ENCODE peak calls at places on chromosomes 6 and 20, in eight cellular contexts. One of them, this sample, is unnamed.

GRCh38 chr6:128327890-128328289 is 192.5 kb downstream of the PTPRK start:
- DNase-seq in A549: peak
- DNase-seq in astrocyte of the spinal cord: no peak
- DNase-seq in SK-N-SH: peak
- DNase-seq in brain microvascular endothelial cell: no peak
- DNase-seq in cardiac muscle cell: peak
- DNase-seq in PC-3: peak
- DNase-seq in mucosa of descending colon: no peak
- DNase-seq in this sample: peak

GRCh38 chr20:37390891-37391525 is 45.1 kb downstream of the SRC start:
- DNase-seq in brain microvascular endothelial cell: no peak
- DNase-seq in PC-3: no peak
- DNase-seq in SK-N-SH: peak
- DNase-seq in A549: peak
- DNase-seq in mucosa of descending colon: no peak
- DNase-seq in cardiac muscle cell: no peak
- DNase-seq in astrocyte of the spinal cord: no peak
- DNase-seq in this sample: no peak

GRCh38 chr6:27502508-27503435 is 29.9 kb upstream of the ZNF184 start:
- DNase-seq in A549: peak
- DNase-seq in mucosa of descending colon: peak
- DNase-seq in astrocyte of the spinal cord: peak
- DNase-seq in brain microvascular endothelial cell: peak
- DNase-seq in PC-3: peak
- DNase-seq in cardiac muscle cell: peak
- DNase-seq in SK-N-SH: no peak
- DNase-seq in this sample: peak

GRCh38 chr20:8309638-8310037 is 177.6 kb downstream of the PLCB1 start:
- DNase-seq in astrocyte of the spinal cord: peak
- DNase-seq in brain microvascular endothelial cell: peak
- DNase-seq in SK-N-SH: no peak
- DNase-seq in PC-3: no peak
- DNase-seq in cardiac muscle cell: peak
- DNase-seq in mucosa of descending colon: no peak
- DNase-seq in A549: no peak
- DNase-seq in this sample: peak

GRCh38 chr20:45867129-45867810 is 9.9 kb downstream of the ZSWIM3 start:
- DNase-seq in PC-3: no peak
- DNase-seq in SK-N-SH: no peak
- DNase-seq in astrocyte of the spinal cord: no peak
- DNase-seq in brain microvascular endothelial cell: no peak
- DNase-seq in A549: no peak
- DNase-seq in mucosa of descending colon: no peak
- DNase-seq in cardiac muscle cell: no peak
- DNase-seq in this sample: no peak

GRCh38 chr6:31948753-31949413 is 3.0 kb downstream of the CFB start:
- DNase-seq in PC-3: peak
- DNase-seq in mucosa of descending colon: no peak
- DNase-seq in cardiac muscle cell: no peak
- DNase-seq in astrocyte of the spinal cord: peak
- DNase-seq in A549: no peak
- DNase-seq in SK-N-SH: no peak
- DNase-seq in brain microvascular endothelial cell: peak
- DNase-seq in this sample: no peak

GRCh38 chr6:137925299-137925698 is 58.2 kb downstream of the TNFAIP3 start:
- DNase-seq in mucosa of descending colon: no peak
- DNase-seq in A549: no peak
- DNase-seq in PC-3: no peak
- DNase-seq in astrocyte of the spinal cord: no peak
- DNase-seq in cardiac muscle cell: no peak
- DNase-seq in brain microvascular endothelial cell: no peak
- DNase-seq in SK-N-SH: no peak
- DNase-seq in this sample: no peak

GRCh38 chr6:126063512-126064146 is 77.3 kb downstream of the TRMT11 start:
- DNase-seq in cardiac muscle cell: no peak
- DNase-seq in brain microvascular endothelial cell: peak
- DNase-seq in A549: peak
- DNase-seq in PC-3: peak
- DNase-seq in SK-N-SH: no peak
- DNase-seq in mucosa of descending colon: no peak
- DNase-seq in astrocyte of the spinal cord: peak
- DNase-seq in this sample: no peak

GRCh38 chr6:130587778-130588520 is 222.1 kb downstream of the TMEM200A start:
- DNase-seq in PC-3: peak
- DNase-seq in astrocyte of the spinal cord: peak
- DNase-seq in mucosa of descending colon: no peak
- DNase-seq in brain microvascular endothelial cell: peak
- DNase-seq in cardiac muscle cell: no peak
- DNase-seq in SK-N-SH: no peak
- DNase-seq in A549: no peak
- DNase-seq in this sample: peak

GRCh38 chr6:73585566-73586415 is 65.0 kb upstream of the EEF1A1 start:
- DNase-seq in astrocyte of the spinal cord: peak
- DNase-seq in PC-3: peak
- DNase-seq in A549: peak
- DNase-seq in cardiac muscle cell: peak
- DNase-seq in brain microvascular endothelial cell: peak
- DNase-seq in SK-N-SH: no peak
- DNase-seq in mucosa of descending colon: no peak
- DNase-seq in this sample: peak

GRCh38 chr20:6622041-6622440 is 145.4 kb upstream of the BMP2 start:
- DNase-seq in brain microvascular endothelial cell: no peak
- DNase-seq in astrocyte of the spinal cord: peak
- DNase-seq in A549: no peak
- DNase-seq in cardiac muscle cell: no peak
- DNase-seq in mucosa of descending colon: no peak
- DNase-seq in PC-3: no peak
- DNase-seq in SK-N-SH: no peak
- DNase-seq in this sample: peak

GRCh38 chr6:69279805-69280204 is 517.0 kb downstream of the LMBRD1 start:
- DNase-seq in astrocyte of the spinal cord: peak
- DNase-seq in brain microvascular endothelial cell: no peak
- DNase-seq in mucosa of descending colon: no peak
- DNase-seq in SK-N-SH: no peak
- DNase-seq in A549: no peak
- DNase-seq in PC-3: no peak
- DNase-seq in cardiac muscle cell: no peak
- DNase-seq in this sample: no peak

GRCh38 chr6:148329568-148330299 is 12.9 kb upstream of the SASH1 start:
- DNase-seq in mucosa of descending colon: no peak
- DNase-seq in astrocyte of the spinal cord: peak
- DNase-seq in brain microvascular endothelial cell: peak
- DNase-seq in cardiac muscle cell: no peak
- DNase-seq in PC-3: peak
- DNase-seq in SK-N-SH: no peak
- DNase-seq in A549: no peak
- DNase-seq in this sample: peak

GRCh38 chr20:3919352-3919751 is 30.2 kb downstream of the PANK2 start:
- DNase-seq in SK-N-SH: no peak
- DNase-seq in brain microvascular endothelial cell: no peak
- DNase-seq in mucosa of descending colon: no peak
- DNase-seq in astrocyte of the spinal cord: no peak
- DNase-seq in PC-3: no peak
- DNase-seq in cardiac muscle cell: no peak
- DNase-seq in A549: no peak
- DNase-seq in this sample: peak

GRCh38 chr20:5402903-5403531 is 86.3 kb upstream of the PROKR2 start:
- DNase-seq in SK-N-SH: no peak
- DNase-seq in PC-3: peak
- DNase-seq in astrocyte of the spinal cord: no peak
- DNase-seq in mucosa of descending colon: no peak
- DNase-seq in A549: peak
- DNase-seq in brain microvascular endothelial cell: peak
- DNase-seq in cardiac muscle cell: peak
- DNase-seq in this sample: peak
- TF ChIP-seq CTCF in SK-N-SH: peak
- TF ChIP-seq CTCF in PC-3: peak
- TF ChIP-seq CTCF in astrocyte of the spinal cord: peak
- TF ChIP-seq CTCF in mucosa of descending colon: peak
- TF ChIP-seq CTCF in A549: peak
- TF ChIP-seq CTCF in brain microvascular endothelial cell: peak
- TF ChIP-seq CTCF in cardiac muscle cell: peak
- TF ChIP-seq CTCF in this sample: peak

GRCh38 chr20:15199698-15200097 is 862.3 kb upstream of the FLRT3 start:
- DNase-seq in PC-3: no peak
- DNase-seq in SK-N-SH: no peak
- DNase-seq in astrocyte of the spinal cord: no peak
- DNase-seq in cardiac muscle cell: no peak
- DNase-seq in brain microvascular endothelial cell: no peak
- DNase-seq in A549: no peak
- DNase-seq in mucosa of descending colon: no peak
- DNase-seq in this sample: no peak
- H3K4me3 ChIP-seq in PC-3: no peak
- H3K4me3 ChIP-seq in SK-N-SH: no peak
- H3K4me3 ChIP-seq in astrocyte of the spinal cord: no peak
- H3K4me3 ChIP-seq in cardiac muscle cell: no peak
- H3K4me3 ChIP-seq in brain microvascular endothelial cell: no peak
- H3K4me3 ChIP-seq in A549: no peak
- H3K4me3 ChIP-seq in mucosa of descending colon: no peak
- H3K4me3 ChIP-seq in this sample: no peak

DNA sequence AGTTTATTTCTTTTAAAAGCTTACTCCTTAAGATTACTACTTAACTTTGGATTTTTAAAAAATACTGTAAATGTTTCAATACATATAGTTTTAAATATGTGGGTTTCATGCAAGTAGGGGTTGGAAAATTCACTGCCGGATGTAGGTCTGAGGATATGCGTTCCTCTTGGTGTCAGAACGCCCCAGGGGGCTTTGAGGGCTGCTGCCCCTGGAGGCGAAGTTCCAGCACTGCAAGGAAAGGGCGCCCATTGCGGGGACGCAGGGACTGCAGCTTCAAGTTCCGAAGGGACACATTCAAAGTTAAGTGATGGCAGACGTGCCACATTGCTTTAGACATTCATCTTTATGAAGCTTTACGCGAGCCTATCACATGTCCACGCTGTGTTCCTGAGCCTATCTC is 152.9 kb downstream of the SOD2 start:
- DNase-seq in A549: peak
- DNase-seq in brain microvascular endothelial cell: no peak
- DNase-seq in SK-N-SH: peak
- DNase-seq in astrocyte of the spinal cord: no peak
- DNase-seq in PC-3: no peak
- DNase-seq in cardiac muscle cell: no peak
- DNase-seq in mucosa of descending colon: no peak
- DNase-seq in this sample: no peak
- TF ChIP-seq CTCF in A549: no peak
- TF ChIP-seq CTCF in brain microvascular endothelial cell: peak
- TF ChIP-seq CTCF in SK-N-SH: peak
- TF ChIP-seq CTCF in astrocyte of the spinal cord: no peak
- TF ChIP-seq CTCF in PC-3: peak
- TF ChIP-seq CTCF in cardiac muscle cell: peak
- TF ChIP-seq CTCF in mucosa of descending colon: no peak
- TF ChIP-seq CTCF in this sample: peak

GRCh38 chr20:38804682-38805501 is 605 bp upstream of the PPP1R16B start:
- DNase-seq in PC-3: no peak
- DNase-seq in A549: no peak
- DNase-seq in cardiac muscle cell: no peak
- DNase-seq in SK-N-SH: no peak
- DNase-seq in brain microvascular endothelial cell: no peak
- DNase-seq in mucosa of descending colon: peak
- DNase-seq in astrocyte of the spinal cord: no peak
- DNase-seq in this sample: peak
- H3K4me3 ChIP-seq in PC-3: no peak
- H3K4me3 ChIP-seq in A549: peak
- H3K4me3 ChIP-seq in cardiac muscle cell: no peak
- H3K4me3 ChIP-seq in SK-N-SH: peak
- H3K4me3 ChIP-seq in brain microvascular endothelial cell: peak
- H3K4me3 ChIP-seq in mucosa of descending colon: no peak
- H3K4me3 ChIP-seq in astrocyte of the spinal cord: no peak
- H3K4me3 ChIP-seq in this sample: peak

GRCh38 chr6:4018194-4019111 is 60.5 kb downstream of the FAM217A start:
- DNase-seq in cardiac muscle cell: peak
- DNase-seq in astrocyte of the spinal cord: peak
- DNase-seq in mucosa of descending colon: peak
- DNase-seq in SK-N-SH: peak
- DNase-seq in A549: peak
- DNase-seq in brain microvascular endothelial cell: peak
- DNase-seq in PC-3: peak
- DNase-seq in this sample: peak
- TF ChIP-seq CTCF in cardiac muscle cell: peak
- TF ChIP-seq CTCF in astrocyte of the spinal cord: peak
- TF ChIP-seq CTCF in mucosa of descending colon: no peak
- TF ChIP-seq CTCF in SK-N-SH: peak
- TF ChIP-seq CTCF in A549: peak
- TF ChIP-seq CTCF in brain microvascular endothelial cell: peak
- TF ChIP-seq CTCF in PC-3: peak
- TF ChIP-seq CTCF in this sample: peak

GRCh38 chr6:35318845-35319220 is 21.2 kb downstream of the DEF6 start:
- DNase-seq in cardiac muscle cell: no peak
- DNase-seq in mucosa of descending colon: no peak
- DNase-seq in SK-N-SH: no peak
- DNase-seq in PC-3: no peak
- DNase-seq in astrocyte of the spinal cord: no peak
- DNase-seq in A549: no peak
- DNase-seq in brain microvascular endothelial cell: no peak
- DNase-seq in this sample: no peak
- H3K4me3 ChIP-seq in cardiac muscle cell: peak
- H3K4me3 ChIP-seq in mucosa of descending colon: no peak
- H3K4me3 ChIP-seq in SK-N-SH: peak
- H3K4me3 ChIP-seq in PC-3: peak
- H3K4me3 ChIP-seq in astrocyte of the spinal cord: peak
- H3K4me3 ChIP-seq in A549: peak
- H3K4me3 ChIP-seq in brain microvascular endothelial cell: peak
- H3K4me3 ChIP-seq in this sample: peak